ENCODE peak calls at places on chromosome 1, in four cellular contexts. W, R, H and B are unnamed samples.

GRCh38 chr1:234659538-234659937 is 49.6 kb upstream of the IRF2BP2 start:
- DNase-seq in R (no peak), H (no peak), W (no peak), B (peak)

GRCh38 chr1:87688136-87688535 is 359.5 kb downstream of the LMO4 start:
- DNase-seq in R (no peak), H (no peak), W (no peak), B (no peak)

GRCh38 chr1:230086152-230086551 is 19.1 kb downstream of the GALNT2 start:
- DNase-seq in H (no peak), R (no peak), W (no peak), B (no peak)

GRCh38 chr1:201904579-201904978 is 15.9 kb downstream of the SHISA4 start:
- DNase-seq in W (no peak), H (no peak), R (no peak), B (peak)

GRCh38 chr1:33236498-33236897 is 19.8 kb upstream of the ZNF362 start:
- DNase-seq in R (no peak), H (no peak), W (no peak), B (no peak)

GRCh38 chr1:224169876-224170275 is 13.2 kb upstream of the DEGS1 start:
- DNase-seq in H (no peak), W (no peak), R (no peak), B (no peak)

GRCh38 chr1:245856944-245857531 is 650.0 kb downstream of the SMYD3 start:
- DNase-seq in W (no peak), H (no peak), R (no peak), B (no peak)

GRCh38 chr1:16117936-16118335 is 37.9 kb downstream of the EPHA2 start:
- DNase-seq in H (no peak), R (no peak), W (no peak), B (no peak)

GRCh38 chr1:85296980-85297379 is 20.5 kb upstream of the BCL10 start:
- DNase-seq in H (no peak), R (no peak), W (no peak), B (no peak)

GRCh38 chr1:205481629-205482071 is 22.8 kb upstream of the CDK18 start:
- DNase-seq in W (no peak), R (no peak), H (peak), B (no peak)

GRCh38 chr1:158813159-158813558 is 18.0 kb upstream of the MNDA start:
- DNase-seq in R (no peak), H (no peak), W (no peak), B (no peak)